ENCODE peak calls at places on chromosomes 13 and 19, in nine cellular contexts. One of them, this sample, is unnamed.

GRCh38 chr13:44303681-44304432 is 69.8 kb upstream of the SERP2 start:
- DNase-seq in progenitor cell of endocrine pancreas: no peak
- DNase-seq in HCEC 1CT: no peak
- DNase-seq in amniotic stem cell: no peak
- DNase-seq in SHP77: no peak
- DNase-seq in LNCaP clone FGC: no peak
- DNase-seq in NCI-H526: no peak
- DNase-seq in GM18507: no peak
- DNase-seq in Caki2: no peak
- DNase-seq in this sample: no peak

GRCh38 chr19:47475460-47475859 is 3.8 kb upstream of the SLC8A2 start:
- DNase-seq in amniotic stem cell: no peak
- DNase-seq in SHP77: no peak
- DNase-seq in LNCaP clone FGC: no peak
- DNase-seq in NCI-H526: no peak
- DNase-seq in HCEC 1CT: no peak
- DNase-seq in progenitor cell of endocrine pancreas: no peak
- DNase-seq in Caki2: no peak
- DNase-seq in GM18507: no peak
- DNase-seq in this sample: no peak

GRCh38 chr19:6481541-6482342 is at the start of gene DENND1C:
- DNase-seq in amniotic stem cell: no peak
- DNase-seq in SHP77: peak; percentile 24
- DNase-seq in LNCaP clone FGC: no peak
- DNase-seq in NCI-H526: no peak
- DNase-seq in GM18507: no peak
- DNase-seq in progenitor cell of endocrine pancreas: no peak
- DNase-seq in HCEC 1CT: no peak
- DNase-seq in Caki2: no peak
- DNase-seq in this sample: no peak

GRCh38 chr13:60369242-60369641 is 27.8 kb upstream of the TDRD3 start:
- DNase-seq in Caki2: no peak
- DNase-seq in SHP77: no peak
- DNase-seq in NCI-H526: no peak
- DNase-seq in HCEC 1CT: no peak
- DNase-seq in LNCaP clone FGC: no peak
- DNase-seq in progenitor cell of endocrine pancreas: no peak
- DNase-seq in GM18507: no peak
- DNase-seq in amniotic stem cell: no peak
- DNase-seq in this sample: no peak

GRCh38 chr19:56367829-56368711 is 25.3 kb downstream of the ZNF582 start:
- DNase-seq in HCEC 1CT: peak; percentile 49
- DNase-seq in NCI-H526: peak; percentile 97
- DNase-seq in progenitor cell of endocrine pancreas: peak; percentile 77
- DNase-seq in Caki2: no peak
- DNase-seq in SHP77: peak; percentile 75
- DNase-seq in GM18507: no peak
- DNase-seq in LNCaP clone FGC: peak; percentile 98
- DNase-seq in amniotic stem cell: peak; percentile 55
- DNase-seq in this sample: peak; percentile 85

GRCh38 chr19:35079826-35080225 is 35.8 kb upstream of the FXYD3 start:
- DNase-seq in amniotic stem cell: no peak
- DNase-seq in GM18507: no peak
- DNase-seq in Caki2: no peak
- DNase-seq in LNCaP clone FGC: no peak
- DNase-seq in SHP77: no peak
- DNase-seq in progenitor cell of endocrine pancreas: no peak
- DNase-seq in HCEC 1CT: no peak
- DNase-seq in NCI-H526: no peak
- DNase-seq in this sample: no peak

GRCh38 chr19:28012361-28012760 is 1200.6 kb downstream of the UQCRFS1 start:
- DNase-seq in HCEC 1CT: no peak
- DNase-seq in NCI-H526: no peak
- DNase-seq in SHP77: no peak
- DNase-seq in progenitor cell of endocrine pancreas: no peak
- DNase-seq in GM18507: no peak
- DNase-seq in LNCaP clone FGC: no peak
- DNase-seq in Caki2: no peak
- DNase-seq in amniotic stem cell: no peak
- DNase-seq in this sample: no peak

GRCh38 chr19:58182577-58182988 is 278 bp upstream of the ZNF274 start:
- DNase-seq in Caki2: no peak
- DNase-seq in NCI-H526: peak; percentile 46
- DNase-seq in progenitor cell of endocrine pancreas: no peak
- DNase-seq in amniotic stem cell: peak; percentile 66
- DNase-seq in LNCaP clone FGC: no peak
- DNase-seq in GM18507: peak; percentile 82
- DNase-seq in HCEC 1CT: no peak
- DNase-seq in SHP77: no peak
- DNase-seq in this sample: no peak

GRCh38 chr13:100090861-100091260 is 2.0 kb downstream of the PCCA start:
- DNase-seq in SHP77: no peak
- DNase-seq in LNCaP clone FGC: no peak
- DNase-seq in Caki2: no peak
- DNase-seq in GM18507: no peak
- DNase-seq in HCEC 1CT: no peak
- DNase-seq in amniotic stem cell: no peak
- DNase-seq in progenitor cell of endocrine pancreas: no peak
- DNase-seq in NCI-H526: no peak
- DNase-seq in this sample: no peak

GRCh38 chr19:43618921-43619261 is 538 bp downstream of the ZNF428 start:
- DNase-seq in HCEC 1CT: peak; percentile 29
- DNase-seq in progenitor cell of endocrine pancreas: no peak
- DNase-seq in GM18507: no peak
- DNase-seq in amniotic stem cell: no peak
- DNase-seq in SHP77: peak; percentile 82
- DNase-seq in NCI-H526: peak; percentile 79
- DNase-seq in LNCaP clone FGC: no peak
- DNase-seq in Caki2: no peak
- DNase-seq in this sample: no peak

GRCh38 chr13:98443329-98443728 is 133.6 kb downstream of the STK24 start:
- DNase-seq in progenitor cell of endocrine pancreas: no peak
- DNase-seq in amniotic stem cell: peak; percentile 39
- DNase-seq in HCEC 1CT: peak; percentile 82
- DNase-seq in GM18507: no peak
- DNase-seq in SHP77: no peak
- DNase-seq in Caki2: peak; percentile 52
- DNase-seq in LNCaP clone FGC: no peak
- DNase-seq in NCI-H526: no peak
- DNase-seq in this sample: peak; percentile 85

GRCh38 chr19:30664358-30665058 is 292.3 kb downstream of the ZNF536 start:
- DNase-seq in Caki2: no peak
- DNase-seq in SHP77: peak; percentile 41
- DNase-seq in GM18507: no peak
- DNase-seq in progenitor cell of endocrine pancreas: no peak
- DNase-seq in LNCaP clone FGC: peak; percentile 96
- DNase-seq in HCEC 1CT: peak; percentile 12
- DNase-seq in NCI-H526: peak; percentile 19
- DNase-seq in amniotic stem cell: no peak
- DNase-seq in this sample: no peak

GRCh38 chr19:1944916-1945561 is 4.1 kb downstream of the CSNK1G2 start:
- DNase-seq in HCEC 1CT: no peak
- DNase-seq in LNCaP clone FGC: no peak
- DNase-seq in progenitor cell of endocrine pancreas: no peak
- DNase-seq in SHP77: no peak
- DNase-seq in NCI-H526: no peak
- DNase-seq in Caki2: no peak
- DNase-seq in amniotic stem cell: no peak
- DNase-seq in GM18507: no peak
- DNase-seq in this sample: no peak

GRCh38 chr19:48553676-48554384 is 1.9 kb downstream of the SULT2B1 start:
- DNase-seq in HCEC 1CT: peak; percentile 84
- DNase-seq in LNCaP clone FGC: no peak
- DNase-seq in progenitor cell of endocrine pancreas: no peak
- DNase-seq in Caki2: peak; percentile 95
- DNase-seq in SHP77: no peak
- DNase-seq in NCI-H526: no peak
- DNase-seq in GM18507: no peak
- DNase-seq in amniotic stem cell: no peak
- DNase-seq in this sample: peak; percentile 86

GRCh38 chr13:64078480-64078936 is 2662.9 kb upstream of the PCDH20 start:
- DNase-seq in HCEC 1CT: no peak
- DNase-seq in Caki2: no peak
- DNase-seq in amniotic stem cell: no peak
- DNase-seq in LNCaP clone FGC: no peak
- DNase-seq in progenitor cell of endocrine pancreas: no peak
- DNase-seq in SHP77: peak; percentile 35
- DNase-seq in GM18507: no peak
- DNase-seq in NCI-H526: peak; percentile 27
- DNase-seq in this sample: no peak

GRCh38 chr19:3249408-3249807 is 24.9 kb downstream of the CELF5 start:
- DNase-seq in GM18507: no peak
- DNase-seq in amniotic stem cell: no peak
- DNase-seq in NCI-H526: peak; percentile 32
- DNase-seq in LNCaP clone FGC: no peak
- DNase-seq in progenitor cell of endocrine pancreas: no peak
- DNase-seq in HCEC 1CT: no peak
- DNase-seq in SHP77: peak; percentile 68
- DNase-seq in Caki2: peak; percentile 30
- DNase-seq in this sample: no peak

GRCh38 chr13:36163303-36163702 is 32.1 kb upstream of the DCLK1 start:
- DNase-seq in Caki2: no peak
- DNase-seq in amniotic stem cell: no peak
- DNase-seq in HCEC 1CT: no peak
- DNase-seq in progenitor cell of endocrine pancreas: no peak
- DNase-seq in SHP77: peak; percentile 51
- DNase-seq in NCI-H526: no peak
- DNase-seq in GM18507: no peak
- DNase-seq in LNCaP clone FGC: no peak
- DNase-seq in this sample: no peak

GRCh38 chr19:29576043-29576442 is 30.0 kb upstream of the POP4 start:
- DNase-seq in HCEC 1CT: peak; percentile 12
- DNase-seq in SHP77: no peak
- DNase-seq in progenitor cell of endocrine pancreas: no peak
- DNase-seq in NCI-H526: no peak
- DNase-seq in Caki2: no peak
- DNase-seq in amniotic stem cell: no peak
- DNase-seq in GM18507: no peak
- DNase-seq in LNCaP clone FGC: no peak
- DNase-seq in this sample: no peak

GRCh38 chr19:6677924-6678689 is 8.1 kb upstream of the TNFSF14 start:
- DNase-seq in HCEC 1CT: no peak
- DNase-seq in GM18507: no peak
- DNase-seq in NCI-H526: no peak
- DNase-seq in LNCaP clone FGC: no peak
- DNase-seq in Caki2: no peak
- DNase-seq in amniotic stem cell: no peak
- DNase-seq in SHP77: no peak
- DNase-seq in progenitor cell of endocrine pancreas: peak; percentile 18
- DNase-seq in this sample: no peak

GRCh38 chr19:58543826-58544590 is at the start of gene TRIM28:
- DNase-seq in GM18507: peak; percentile 98
- DNase-seq in Caki2: peak; percentile 100
- DNase-seq in LNCaP clone FGC: peak; percentile 92
- DNase-seq in NCI-H526: no peak
- DNase-seq in SHP77: no peak
- DNase-seq in progenitor cell of endocrine pancreas: peak; percentile 99
- DNase-seq in HCEC 1CT: peak; percentile 98
- DNase-seq in amniotic stem cell: no peak
- DNase-seq in this sample: peak; percentile 99

GRCh38 chr19:2555422-2556220 is 79.7 kb downstream of the GADD45B start:
- DNase-seq in SHP77: no peak
- DNase-seq in GM18507: no peak
- DNase-seq in LNCaP clone FGC: no peak
- DNase-seq in Caki2: no peak
- DNase-seq in amniotic stem cell: no peak
- DNase-seq in NCI-H526: no peak
- DNase-seq in progenitor cell of endocrine pancreas: no peak
- DNase-seq in HCEC 1CT: no peak
- DNase-seq in this sample: no peak

GRCh38 chr19:32176591-32176990 is 168.8 kb upstream of the ZNF507 start:
- DNase-seq in Caki2: no peak
- DNase-seq in GM18507: no peak
- DNase-seq in amniotic stem cell: no peak
- DNase-seq in LNCaP clone FGC: no peak
- DNase-seq in HCEC 1CT: no peak
- DNase-seq in SHP77: no peak
- DNase-seq in NCI-H526: no peak
- DNase-seq in progenitor cell of endocrine pancreas: no peak
- DNase-seq in this sample: no peak

GRCh38 chr13:101841687-101842086 is 389.2 kb downstream of the ITGBL1 start:
- DNase-seq in GM18507: no peak
- DNase-seq in Caki2: no peak
- DNase-seq in SHP77: no peak
- DNase-seq in NCI-H526: no peak
- DNase-seq in HCEC 1CT: no peak
- DNase-seq in amniotic stem cell: no peak
- DNase-seq in progenitor cell of endocrine pancreas: no peak
- DNase-seq in LNCaP clone FGC: no peak
- DNase-seq in this sample: no peak

GRCh38 chr13:74299688-74300087 is 165.5 kb upstream of the KLF12 start:
- DNase-seq in NCI-H526: no peak
- DNase-seq in Caki2: no peak
- DNase-seq in progenitor cell of endocrine pancreas: no peak
- DNase-seq in LNCaP clone FGC: no peak
- DNase-seq in HCEC 1CT: no peak
- DNase-seq in SHP77: no peak
- DNase-seq in amniotic stem cell: no peak
- DNase-seq in GM18507: no peak
- DNase-seq in this sample: no peak

GRCh38 chr13:43880451-43880850 is 747 bp downstream of the LACC1 start:
- DNase-seq in amniotic stem cell: no peak
- DNase-seq in Caki2: no peak
- DNase-seq in SHP77: no peak
- DNase-seq in progenitor cell of endocrine pancreas: no peak
- DNase-seq in HCEC 1CT: no peak
- DNase-seq in LNCaP clone FGC: no peak
- DNase-seq in NCI-H526: no peak
- DNase-seq in GM18507: no peak
- DNase-seq in this sample: no peak

GRCh38 chr13:100363874-100364273 is 224.7 kb downstream of the GGACT start:
- DNase-seq in GM18507: no peak
- DNase-seq in amniotic stem cell: no peak
- DNase-seq in SHP77: no peak
- DNase-seq in LNCaP clone FGC: peak; percentile 38
- DNase-seq in HCEC 1CT: peak; percentile 70
- DNase-seq in Caki2: peak; percentile 5
- DNase-seq in NCI-H526: no peak
- DNase-seq in progenitor cell of endocrine pancreas: no peak
- DNase-seq in this sample: peak; percentile 63

GRCh38 chr19:14516048-14516534 is 2.1 kb downstream of the DNAJB1 start:
- DNase-seq in LNCaP clone FGC: no peak
- DNase-seq in SHP77: no peak
- DNase-seq in progenitor cell of endocrine pancreas: no peak
- DNase-seq in NCI-H526: no peak
- DNase-seq in Caki2: no peak
- DNase-seq in amniotic stem cell: no peak
- DNase-seq in HCEC 1CT: no peak
- DNase-seq in GM18507: no peak
- DNase-seq in this sample: no peak

GRCh38 chr13:112063309-112063626 is 3.7 kb upstream of the SOX1 start:
- DNase-seq in Caki2: no peak
- DNase-seq in progenitor cell of endocrine pancreas: no peak
- DNase-seq in HCEC 1CT: no peak
- DNase-seq in GM18507: no peak
- DNase-seq in LNCaP clone FGC: no peak
- DNase-seq in SHP77: no peak
- DNase-seq in amniotic stem cell: no peak
- DNase-seq in NCI-H526: no peak
- DNase-seq in this sample: no peak

GRCh38 chr19:5011476-5012238 is 42.7 kb downstream of the KDM4B start:
- DNase-seq in amniotic stem cell: no peak
- DNase-seq in SHP77: no peak
- DNase-seq in NCI-H526: no peak
- DNase-seq in progenitor cell of endocrine pancreas: no peak
- DNase-seq in HCEC 1CT: no peak
- DNase-seq in GM18507: no peak
- DNase-seq in Caki2: no peak
- DNase-seq in LNCaP clone FGC: no peak
- DNase-seq in this sample: no peak

GRCh38 chr13:31195616-31196015 is 4.2 kb upstream of the B3GLCT start:
- DNase-seq in NCI-H526: no peak
- DNase-seq in LNCaP clone FGC: no peak
- DNase-seq in Caki2: no peak
- DNase-seq in amniotic stem cell: no peak
- DNase-seq in progenitor cell of endocrine pancreas: no peak
- DNase-seq in GM18507: no peak
- DNase-seq in SHP77: no peak
- DNase-seq in HCEC 1CT: no peak
- DNase-seq in this sample: no peak

GRCh38 chr13:67147257-67148218 is 82.6 kb downstream of the PCDH9 start:
- DNase-seq in progenitor cell of endocrine pancreas: no peak
- DNase-seq in SHP77: peak; percentile 11
- DNase-seq in GM18507: no peak
- DNase-seq in HCEC 1CT: peak; percentile 67
- DNase-seq in LNCaP clone FGC: no peak
- DNase-seq in Caki2: no peak
- DNase-seq in NCI-H526: no peak
- DNase-seq in amniotic stem cell: no peak
- DNase-seq in this sample: peak; percentile 38

This sample was measured in HFFc6.